ENCODE peak calls at places on chromosomes 16 and 17, in seven cellular contexts. V is Peyer's patch, R is transverse colon, U is lower leg skin, J is AG04450, P is A549, F is right lobe of liver. N is an unnamed sample.

GRCh38 chr16:4610011-4611005 is 4.4 kb downstream of the UBALD1 start:
- DNase-seq in R (no peak), V (no peak), F (no peak), P (no peak), U (no peak), J (no peak), N (no peak)

GRCh38 chr17:39339272-39339671 is 62.2 kb downstream of the FBXL20 start:
- DNase-seq in P (no peak), V (no peak), U (no peak), F (no peak), J (no peak), R (no peak), N (no peak)

GRCh38 chr17:67289174-67289876 is 44.3 kb upstream of the HELZ start:
- DNase-seq in R (peak; percentile 30), J (peak; percentile 8), V (no peak), U (peak; percentile 86), P (no peak), F (peak; percentile 73), N (peak; percentile 29)

GRCh38 chr17:67372751-67373150 is 4.3 kb upstream of the PITPNC1 start:
- DNase-seq in F (no peak), J (no peak), U (no peak), P (no peak), R (no peak), V (no peak), N (no peak)

GRCh38 chr17:82820278-82821251 is 19.3 kb downstream of the ZNF750 start:
- DNase-seq in P (no peak), U (no peak), F (no peak), J (no peak), V (no peak), R (no peak), N (no peak)

GRCh38 chr17:10620823-10621222 is 36.3 kb downstream of the MYH3 start:
- DNase-seq in P (no peak), F (peak; percentile 43), U (no peak), J (no peak), R (no peak), V (no peak), N (no peak)

GRCh38 chr16:27251561-27252205 is 16.9 kb downstream of the NSMCE1 start:
- DNase-seq in J (no peak), P (no peak), R (no peak), U (peak; percentile 32), V (no peak), F (no peak), N (no peak)

GRCh38 chr17:7294614-7295153 is at the start of gene YBX2:
- DNase-seq in U (peak; percentile 94), F (peak; percentile 80), R (peak; percentile 96), P (peak; percentile 90), J (no peak), V (peak; percentile 98), N (no peak)

GRCh38 chr17:958712-959451 is 20.7 kb downstream of the NXN start:
- DNase-seq in V (no peak), F (no peak), P (no peak), U (no peak), J (no peak), R (no peak), N (no peak)

GRCh38 chr17:74213897-74214386 is 571 bp downstream of the TTYH2 start:
- DNase-seq in F (peak; percentile 53), U (no peak), P (no peak), R (peak; percentile 41), J (no peak), V (no peak), N (no peak)

GRCh38 chr16:4240624-4241023 is 1.3 kb downstream of the SRL start:
- DNase-seq in J (no peak), V (no peak), F (no peak), P (no peak), U (no peak), R (no peak), N (no peak)

GRCh38 chr17:17809527-17810373 is 27.0 kb downstream of the SREBF1 start:
- DNase-seq in P (no peak), F (no peak), U (no peak), J (no peak), V (no peak), R (no peak), N (no peak)

GRCh38 chr16:48611329-48612137 is 1.6 kb upstream of the N4BP1 start:
- DNase-seq in P (no peak), U (peak; percentile 85), R (peak; percentile 67), J (no peak), F (peak; percentile 42), V (peak; percentile 65), N (no peak)
- H3K4me3 ChIP-seq in P (peak overlapping the region; percentile 61), U (no peak overlapping the region), R (no peak overlapping the region), J (no peak overlapping the region), F (no peak overlapping the region), V (no peak overlapping the region), N (no peak overlapping the region)

DNA sequence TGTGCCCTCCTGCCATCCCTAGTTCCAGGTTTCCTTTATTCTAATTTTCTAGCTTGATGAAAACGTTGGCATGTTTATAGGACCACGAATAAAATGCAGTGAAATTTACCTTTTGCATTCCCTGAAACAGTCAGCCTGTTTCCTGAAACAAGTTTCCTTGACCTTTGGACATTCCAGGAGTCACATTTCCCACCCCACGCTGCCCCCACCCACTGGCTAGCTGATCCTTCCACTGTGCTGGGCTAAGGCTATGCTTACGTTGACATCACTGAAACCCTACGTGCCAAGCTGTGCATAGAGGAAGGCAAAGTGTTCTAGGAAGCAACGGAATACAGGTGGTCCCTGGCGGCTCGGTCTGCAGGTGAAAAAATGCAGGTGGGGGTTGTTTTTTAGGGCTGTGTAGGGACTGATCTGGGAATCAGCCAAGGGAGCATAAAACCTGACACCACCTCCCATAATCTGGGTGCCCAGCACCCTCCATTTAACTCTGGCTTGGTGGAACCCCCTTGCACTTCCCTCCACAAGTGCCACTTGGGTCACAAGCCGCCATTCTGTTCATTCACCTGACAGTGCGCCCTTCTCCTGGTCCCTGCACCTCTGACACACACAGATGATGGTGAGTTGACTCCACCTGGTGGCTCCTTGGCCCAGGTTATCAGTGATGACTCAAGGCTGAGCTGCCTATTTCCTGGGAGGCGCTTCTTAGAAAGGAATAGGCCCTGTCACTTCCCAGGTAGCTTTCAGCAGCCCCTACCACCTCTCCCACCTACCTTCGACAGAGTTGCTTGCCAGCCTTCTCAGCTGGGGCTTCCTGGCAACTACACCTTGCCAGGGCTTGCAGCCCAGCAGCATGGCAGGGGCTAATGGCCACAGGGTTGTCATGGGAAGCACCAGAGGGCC is 83.7 kb downstream of the N4BP1 start:
- DNase-seq in J (no peak), F (peak; percentile 70), V (peak; percentile 79), P (peak; percentile 44), U (peak; percentile 77), R (peak; percentile 81), N (no peak)
- TF ChIP-seq CTCF in J (peak; percentile 16), F (peak; percentile 63), V (no peak), P (peak; percentile 60), U (peak; percentile 14), R (no peak), N (peak; percentile 14)

GRCh38 chr17:4314618-4315017 is 50.8 kb upstream of the ANKFY1 start:
- DNase-seq in R (no peak), U (no peak), P (no peak), F (no peak), J (no peak), V (no peak), N (no peak)

GRCh38 chr17:4316648-4317047 is 49.8 kb downstream of the UBE2G1 start:
- DNase-seq in V (no peak), F (no peak), J (no peak), U (no peak), P (no peak), R (no peak), N (no peak)

GRCh38 chr17:4314179-4314578 is 50.4 kb upstream of the ANKFY1 start:
- DNase-seq in J (no peak), F (no peak), V (no peak), R (no peak), U (no peak), P (no peak), N (no peak)

GRCh38 chr17:4310349-4311060 is 46.7 kb upstream of the ANKFY1 start:
- DNase-seq in V (no peak), P (no peak), U (no peak), R (no peak), F (peak; percentile 40), J (no peak), N (no peak)

DNA sequence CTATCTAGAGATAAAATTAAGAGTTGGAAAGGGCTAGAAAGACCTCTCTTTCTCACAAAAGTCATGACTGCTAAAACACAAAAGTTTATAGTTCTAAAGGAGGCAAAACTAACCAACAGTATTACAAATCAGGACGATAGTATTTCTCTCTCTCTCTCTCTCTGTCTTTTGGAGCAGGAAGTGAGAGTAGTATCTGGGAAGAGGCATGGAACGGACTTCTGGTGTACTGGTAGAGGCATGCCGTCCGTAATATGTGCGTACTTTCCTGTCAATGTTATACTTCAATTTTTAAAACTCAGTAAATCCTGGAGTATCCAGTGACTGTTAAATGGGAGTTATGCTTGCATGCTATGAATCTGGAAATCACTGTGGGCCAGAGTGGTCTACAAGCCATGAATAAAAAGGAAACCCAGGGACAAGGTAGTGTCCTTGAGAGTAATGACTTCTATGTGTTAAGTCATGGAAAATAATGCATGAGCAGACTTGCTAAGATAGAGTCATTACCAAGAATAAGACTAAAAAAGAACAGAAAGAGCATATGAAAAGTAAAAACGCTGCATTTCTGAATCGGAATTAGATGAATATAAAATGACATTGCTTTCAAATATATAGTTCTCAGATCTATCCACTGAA is 49.8 kb upstream of the ANKFY1 start:
- DNase-seq in R (no peak), V (no peak), U (no peak), P (no peak), J (no peak), F (no peak), N (no peak)
- H3K4me3 ChIP-seq in R (no peak overlapping the region), V (no peak overlapping the region), U (no peak overlapping the region), P (no peak overlapping the region), J (no peak overlapping the region), F (no peak overlapping the region), N (no peak overlapping the region)

GRCh38 chr16:85221810-85222150 is 109.5 kb upstream of the CIBAR2 start:
- DNase-seq in U (no peak), P (no peak), V (no peak), F (no peak), R (no peak), J (no peak), N (no peak)

GRCh38 chr16:85221081-85221809 is 109.0 kb upstream of the CIBAR2 start:
- DNase-seq in V (no peak), U (no peak), P (no peak), R (no peak), F (no peak), J (no peak), N (no peak)

GRCh38 chr16:85225291-85225690 is 113.0 kb upstream of the CIBAR2 start:
- DNase-seq in U (no peak), V (no peak), F (no peak), P (no peak), J (no peak), R (no peak), N (no peak)

GRCh38 chr16:85220125-85220839 is 108.0 kb upstream of the CIBAR2 start:
- DNase-seq in U (no peak), R (peak; percentile 62), J (peak; percentile 77), F (peak; percentile 81), V (peak; percentile 63), P (no peak), N (no peak)

DNA sequence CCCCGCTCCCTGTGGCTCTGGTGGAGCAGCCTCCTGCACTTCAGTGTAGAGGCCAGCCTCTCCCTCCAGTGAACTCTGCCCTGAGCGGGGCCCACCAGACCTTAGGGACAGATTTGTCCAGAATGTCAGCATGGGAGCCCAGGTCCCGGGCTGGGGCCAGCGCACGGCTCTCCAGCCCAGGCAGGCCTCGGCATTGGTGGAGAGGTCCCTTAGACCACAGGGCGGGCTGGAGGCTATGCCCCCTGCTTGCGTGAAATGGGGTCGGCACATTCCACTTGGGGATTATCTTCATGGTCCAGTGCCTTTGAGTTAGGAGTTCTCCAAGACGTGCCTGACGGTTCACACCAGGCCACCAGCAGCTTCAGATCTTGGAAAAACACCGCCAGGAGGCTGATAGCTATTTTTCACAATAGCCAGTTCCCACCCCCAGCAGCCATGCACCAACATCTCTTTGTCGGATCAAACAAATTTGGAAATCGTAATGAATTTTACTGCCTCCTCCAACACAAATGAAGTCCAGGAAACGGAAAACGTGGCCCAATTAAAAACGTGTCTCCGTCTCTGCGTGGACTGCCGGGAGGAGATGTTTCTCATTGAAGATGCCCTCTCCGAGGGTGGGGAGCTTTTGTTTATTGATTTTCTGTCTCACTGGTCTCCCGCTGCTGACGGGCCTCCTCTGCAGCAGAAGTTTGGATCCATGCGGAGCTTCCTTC is 110.0 kb upstream of the CIBAR2 start:
- DNase-seq in F (no peak), P (no peak), R (no peak), U (no peak), V (no peak), J (no peak), N (no peak)
- TF ChIP-seq CTCF in F (no peak), P (no peak), R (no peak), U (no peak), V (no peak), J (no peak), N (no peak)

N was measured in AG09309.